ENCODE peak calls at places on chromosome 10, in seven cellular contexts. C is spleen, L is ovary, Z is IMR-90, T is testis, F is heart left ventricle, Q is uterus. P is an unnamed sample.

GRCh38 chr10:114265392-114266053 is 26.5 kb downstream of the VWA2 start:
- DNase-seq in F (peak), C (no peak), Q (peak), L (peak), Z (no peak), T (peak), P (no peak)

GRCh38 chr10:122236690-122237306 is 34.3 kb upstream of the BTBD16 start:
- DNase-seq in L (no peak), F (no peak), Q (no peak), Z (no peak), C (peak), T (no peak), P (no peak)

GRCh38 chr10:50347394-50347802 is 96.1 kb upstream of the ASAH2 start:
- DNase-seq in Z (no peak), T (no peak), Q (no peak), L (no peak), F (no peak), C (no peak), P (no peak)

GRCh38 chr10:21314234-21314633 is 211.2 kb downstream of the SKIDA1 start:
- DNase-seq in F (no peak), Z (no peak), T (no peak), Q (no peak), C (no peak), L (peak), P (no peak)

GRCh38 chr10:93967756-93968155 is 26.0 kb upstream of the PLCE1 start:
- DNase-seq in C (no peak), T (no peak), F (no peak), L (no peak), Q (no peak), Z (no peak), P (no peak)

GRCh38 chr10:42754155-42755027 is 28.2 kb upstream of the BMS1 start:
- DNase-seq in L (peak), C (no peak), Q (peak), T (no peak), F (peak), Z (no peak), P (peak)

GRCh38 chr10:14032406-14032998 is 298.2 kb downstream of the FRMD4A start:
- DNase-seq in T (peak), C (peak), F (no peak), L (no peak), Z (no peak), Q (no peak), P (peak)

GRCh38 chr10:45376364-45376801 is 2.4 kb downstream of the ALOX5 start:
- DNase-seq in T (no peak), Z (no peak), L (no peak), Q (no peak), C (no peak), F (no peak), P (no peak)

GRCh38 chr10:22927661-22928403 is at the start of gene ARMC3:
- DNase-seq in Q (peak), Z (no peak), L (no peak), T (peak), F (peak), C (peak), P (peak)

GRCh38 chr10:13815766-13816165 is 229.0 kb downstream of the PRPF18 start:
- DNase-seq in Q (no peak), C (no peak), T (no peak), Z (peak), F (no peak), L (no peak), P (peak)

GRCh38 chr10:86690657-86691084 is 22.4 kb downstream of the LDB3 start:
- DNase-seq in T (no peak), Z (no peak), Q (no peak), F (peak), C (no peak), L (no peak), P (no peak)

GRCh38 chr10:86691333-86692022 is 23.2 kb downstream of the LDB3 start:
- DNase-seq in C (no peak), F (peak), L (no peak), Q (no peak), T (no peak), Z (no peak), P (no peak)

GRCh38 chr10:86688398-86688921 is 20.1 kb downstream of the LDB3 start:
- DNase-seq in L (peak), Q (peak), T (peak), C (no peak), F (peak), Z (peak), P (peak)

GRCh38 chr10:86689146-86689545 is 20.8 kb downstream of the LDB3 start:
- DNase-seq in Z (no peak), L (no peak), Q (no peak), C (no peak), F (peak), T (no peak), P (no peak)

GRCh38 chr10:86690231-86690630 is 21.9 kb downstream of the LDB3 start:
- DNase-seq in T (no peak), L (no peak), Z (no peak), Q (no peak), F (peak), C (no peak), P (no peak)
- H3K27ac ChIP-seq in T (no peak), L (no peak), Z (no peak), Q (no peak), F (peak), C (no peak), P (no peak)

DNA sequence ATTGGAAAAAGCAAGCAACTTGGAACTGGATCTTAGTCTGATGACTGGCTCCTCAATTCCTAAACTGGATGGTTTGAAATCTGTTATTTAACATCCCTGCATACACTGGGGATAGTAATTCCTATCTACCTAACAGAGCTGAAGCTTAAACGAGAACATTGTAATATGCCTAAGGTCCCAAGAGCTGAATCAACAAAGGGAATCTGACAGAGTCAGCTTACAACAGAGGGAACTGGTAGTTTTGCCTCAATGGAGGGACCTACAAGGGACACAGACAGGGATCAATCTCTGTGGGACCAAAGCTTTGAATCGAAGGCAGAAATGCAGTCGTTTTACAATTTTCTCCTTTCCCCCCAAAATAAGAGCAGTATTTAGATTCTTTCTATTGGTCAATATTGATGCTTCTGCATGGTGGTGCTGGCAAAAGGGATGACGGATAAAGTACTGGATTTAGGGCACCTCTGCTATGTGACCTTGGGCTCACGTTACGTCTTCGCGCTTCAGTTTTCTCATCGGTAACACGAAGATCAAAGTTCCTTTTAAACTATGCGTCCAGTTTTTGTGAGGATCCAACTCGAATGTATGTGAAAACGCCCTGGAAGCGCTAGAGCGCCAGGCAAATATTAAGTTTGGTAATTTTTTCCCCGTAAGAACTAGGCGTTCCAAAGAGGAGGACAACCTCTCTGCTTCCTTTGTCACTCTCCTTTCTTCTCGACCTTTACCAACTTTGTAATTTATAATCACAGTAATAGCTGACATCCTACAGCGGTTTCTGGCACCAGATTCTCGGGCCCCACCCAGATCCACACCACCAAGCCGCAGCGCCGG is 1.1 kb downstream of the ACTR1A start:
- DNase-seq in L (no peak), C (no peak), Q (no peak), F (no peak), Z (peak), T (no peak), P (no peak)
- TF ChIP-seq POLR2A in L (no peak), C (peak), Q (no peak), F (no peak), Z (peak), T (no peak), P (peak)

DNA sequence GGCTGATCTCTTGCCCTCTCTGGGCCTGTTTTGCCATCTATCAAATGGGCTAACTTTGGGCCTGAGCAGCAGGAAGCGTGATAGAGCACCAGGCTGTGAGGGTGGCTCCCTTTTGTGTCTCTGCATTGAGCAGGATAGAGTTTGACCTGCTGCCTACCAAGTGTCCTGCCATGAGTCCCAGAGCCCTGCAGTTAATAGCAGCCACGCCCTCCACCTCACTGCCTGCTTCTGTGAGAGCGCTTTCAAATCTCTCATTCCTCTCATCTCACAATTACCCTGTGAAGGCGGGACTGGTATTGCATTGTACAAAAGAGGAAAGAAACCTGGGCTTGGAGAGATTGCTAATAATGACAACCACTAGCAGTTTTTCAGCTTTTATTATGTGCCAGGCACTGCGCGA is 39.8 kb downstream of the UNC5B start:
- DNase-seq in F (peak), Z (no peak), C (no peak), Q (no peak), L (no peak), T (no peak), P (no peak)
- H3K27ac ChIP-seq in F (no peak), Z (no peak), C (no peak), Q (no peak), L (no peak), T (no peak), P (no peak)

DNA sequence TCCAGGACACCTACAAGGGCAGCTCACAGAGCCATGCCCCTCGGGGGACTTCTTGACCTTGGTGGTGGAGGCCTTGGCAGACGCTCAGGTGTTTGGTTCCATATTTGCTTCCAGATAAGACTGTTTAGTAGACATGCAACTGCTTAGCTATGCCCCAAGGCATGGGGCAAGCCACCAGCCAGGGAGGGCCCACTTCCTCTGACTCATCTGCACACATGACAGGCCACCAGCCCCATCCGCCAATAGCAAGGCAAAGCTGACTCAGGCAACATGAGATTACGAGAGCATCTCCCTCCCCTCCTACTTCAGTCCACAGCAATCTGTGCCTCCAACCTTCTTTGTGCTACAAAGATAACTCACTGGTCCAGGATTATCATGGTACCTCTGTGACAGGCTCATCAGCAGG is 54.9 kb downstream of the KCNMA1 start:
- DNase-seq in L (no peak), Z (peak), T (no peak), Q (no peak), F (no peak), C (no peak), P (no peak)
- TF ChIP-seq POLR2A in L (no peak), Z (no peak), T (no peak), Q (no peak), F (no peak), C (no peak), P (no peak)

DNA sequence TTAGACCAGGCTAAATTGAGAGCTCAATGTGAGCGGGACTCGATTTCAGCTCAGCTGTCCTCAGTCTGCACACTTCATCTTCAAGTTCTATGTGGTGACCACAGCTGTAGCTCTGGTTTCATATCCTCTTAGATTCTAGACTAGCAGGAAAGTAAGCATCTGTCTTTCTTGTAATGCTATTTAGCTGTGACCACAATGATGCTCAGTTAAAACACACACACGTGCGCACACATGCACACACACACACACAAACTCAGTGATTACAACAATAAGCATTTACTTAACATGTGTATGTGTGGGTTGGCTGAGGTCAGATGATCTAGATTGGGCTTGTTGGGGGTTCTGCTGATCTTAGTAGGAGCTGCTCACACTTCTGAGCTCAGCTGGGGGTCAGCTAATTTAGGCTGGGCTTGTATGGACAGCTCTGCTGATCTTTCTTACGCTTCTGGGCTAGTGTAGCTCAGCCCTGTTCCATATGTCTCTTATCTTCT is 82.5 kb downstream of the ZNF365 start:
- DNase-seq in Z (peak), Q (no peak), C (no peak), T (no peak), L (no peak), F (no peak), P (no peak)
- H3K27ac ChIP-seq in Z (no peak), Q (peak), C (no peak), T (no peak), L (no peak), F (peak), P (no peak)

P was measured in endothelial cell of umbilical vein.